ENCODE peak calls at places on chromosomes 3 and 15, in four cellular contexts. P, O, Y and A are unnamed samples.

GRCh38 chr3:59289836-59290235 is 240.0 kb upstream of the CFAP20DC start:
- DNase-seq in O (no peak), Y (no peak), P (no peak), A (no peak)

GRCh38 chr15:84826369-84826823 is 9.2 kb downstream of the ALPK3 start:
- DNase-seq in Y (no peak), P (peak; percentile 46), O (peak; percentile 47), A (peak; percentile 58)

GRCh38 chr3:12508316-12508715 is 24.0 kb downstream of the TSEN2 start:
- DNase-seq in Y (peak; percentile 100), P (no peak), O (no peak), A (no peak)

GRCh38 chr3:158672293-158673176 is at the start of gene LXN:
- DNase-seq in O (peak; percentile 87), P (peak; percentile 91), Y (peak; percentile 87), A (peak; percentile 87)

GRCh38 chr15:42547926-42548257 is 701 bp downstream of the LRRC57 start:
- DNase-seq in Y (peak; percentile 55), P (no peak), O (no peak), A (no peak)

GRCh38 chr15:94259863-94260262 is 28.5 kb downstream of the MCTP2 start:
- DNase-seq in Y (no peak), P (no peak), O (no peak), A (no peak)

GRCh38 chr15:33915571-33916407 is 52.5 kb upstream of the CHRM5 start:
- DNase-seq in P (peak; percentile 13), Y (no peak), O (no peak), A (no peak)

GRCh38 chr3:197516517-197516889 is 39.3 kb downstream of the BDH1 start:
- DNase-seq in Y (peak; percentile 94), P (no peak), O (no peak), A (no peak)

GRCh38 chr3:17908399-17909191 is 166.2 kb upstream of the TBC1D5 start:
- DNase-seq in Y (no peak), P (no peak), O (no peak), A (no peak)

GRCh38 chr3:35638640-35639250 is 580 bp upstream of the ARPP21 start:
- DNase-seq in P (no peak), Y (no peak), O (no peak), A (no peak)

DNA sequence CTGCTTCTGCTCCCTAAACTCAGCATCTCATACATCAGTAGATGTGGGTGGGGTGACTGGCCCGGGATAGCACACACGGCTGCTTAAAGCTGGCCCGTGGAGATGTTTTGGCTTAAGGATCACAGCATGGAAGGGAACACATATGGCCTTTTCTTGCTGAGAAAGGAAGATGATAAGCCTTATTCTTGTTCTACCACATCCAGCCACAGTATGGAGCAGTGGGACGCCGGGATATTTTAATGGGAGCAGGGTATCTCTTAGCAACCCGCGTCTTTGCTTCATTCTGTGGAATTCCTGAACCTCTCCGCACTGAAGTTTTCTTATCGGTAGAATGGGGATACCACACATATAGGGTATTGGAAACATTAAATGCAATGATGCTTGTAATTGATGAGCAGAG is 94.1 kb upstream of the PROK2 start:
- DNase-seq in P (no peak), O (no peak), Y (no peak), A (no peak)
- TF ChIP-seq CTCF in P (no peak), O (no peak), Y (no peak), A (no peak)

DNA sequence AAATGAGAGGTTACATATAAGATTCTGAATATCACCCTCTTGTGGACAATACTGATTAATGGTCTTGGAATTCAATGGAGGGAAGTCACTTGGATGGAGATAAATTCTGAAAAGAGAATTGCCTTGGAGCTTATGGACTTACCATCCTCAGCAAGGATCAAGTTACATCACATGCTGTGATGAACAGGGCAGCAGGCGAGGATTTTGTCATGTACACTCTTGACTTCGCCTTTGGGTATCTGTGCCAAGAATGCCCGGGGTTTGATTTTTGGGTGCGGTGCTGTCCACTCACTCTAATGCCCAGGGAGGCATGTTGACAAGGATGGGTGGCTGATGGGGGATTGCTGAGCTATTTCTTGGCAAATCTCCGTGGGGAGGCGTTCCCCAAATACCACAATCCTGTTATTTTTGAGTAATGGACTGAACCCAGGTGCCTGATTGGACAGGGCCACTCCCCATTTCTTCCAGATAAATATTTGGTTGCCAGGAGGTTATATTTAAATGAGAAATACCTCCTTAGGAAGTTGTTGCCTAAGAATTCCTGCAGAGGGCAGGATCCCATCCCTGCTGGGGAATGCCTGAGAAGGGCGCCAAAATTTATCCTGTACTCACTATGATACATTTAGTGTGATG is 96.3 kb downstream of the TPRG1 start:
- DNase-seq in P (no peak), O (no peak), Y (no peak), A (no peak)
- TF ChIP-seq CTCF in P (peak; percentile 6), O (no peak), Y (peak; percentile 9), A (no peak)

GRCh38 chr3:57755368-57756021 is 614 bp upstream of the SLMAP start:
- DNase-seq in O (peak; percentile 58), Y (peak; percentile 38), P (peak; percentile 68), A (peak; percentile 78)
- TF ChIP-seq CTCF in O (no peak), Y (no peak), P (peak; percentile 12), A (no peak)

GRCh38 chr15:49606594-49606993 is 14.0 kb downstream of the FAM227B start:
- DNase-seq in P (no peak), Y (peak; percentile 5), O (no peak), A (no peak)
- TF ChIP-seq CTCF in P (no peak), Y (no peak), O (no peak), A (no peak)

DNA sequence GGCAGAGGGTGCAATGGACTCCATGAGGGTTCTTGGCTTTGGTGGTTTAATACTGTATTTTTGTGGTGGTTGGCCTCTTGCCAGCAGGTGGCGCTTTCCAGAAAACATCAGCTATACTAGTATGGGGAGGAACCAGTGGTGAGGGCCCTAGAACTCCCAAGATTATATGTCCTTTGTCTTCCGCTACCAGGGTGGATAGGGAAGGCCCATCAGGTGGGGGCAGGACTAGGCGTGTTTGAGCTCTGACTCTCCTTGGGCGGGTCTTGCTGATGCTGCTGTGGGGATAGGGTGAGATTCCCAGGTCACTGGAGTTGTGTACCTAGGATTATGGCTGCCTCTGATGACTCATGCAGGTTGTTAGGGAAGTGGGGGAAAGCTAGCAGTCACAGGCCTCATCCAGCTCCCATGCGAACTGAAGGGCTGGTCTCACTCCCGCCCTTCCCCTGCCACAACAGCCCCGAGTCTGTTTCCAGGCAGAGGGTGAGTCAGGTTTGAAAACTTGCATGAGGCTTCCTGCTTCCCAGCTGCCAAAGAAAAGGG is 357.7 kb downstream of the OTOL1 start:
- DNase-seq in O (no peak), P (peak; percentile 45), Y (peak; percentile 70), A (peak; percentile 9)
- TF ChIP-seq CTCF in O (no peak), P (peak; percentile 41), Y (peak; percentile 13), A (peak; percentile 49)

DNA sequence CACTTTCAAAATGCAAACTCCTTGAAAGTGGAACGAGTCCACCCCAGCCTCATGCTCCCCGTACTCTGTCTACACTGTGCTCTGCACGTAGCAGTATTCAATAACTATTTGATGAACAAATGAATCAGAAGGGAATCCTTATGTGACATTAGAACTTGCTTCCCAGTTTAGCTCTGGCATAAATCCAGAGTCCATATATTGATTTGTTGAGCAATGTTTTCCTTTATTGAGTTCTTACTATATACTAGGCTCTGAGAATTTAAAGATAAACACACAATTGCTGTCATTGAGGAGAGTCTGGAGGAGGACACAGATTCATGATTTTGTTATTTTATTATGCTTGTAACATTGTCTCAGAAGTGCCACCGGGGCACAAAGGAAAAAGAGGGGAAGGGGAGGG is 71.0 kb upstream of the GATM start:
- DNase-seq in P (no peak), O (no peak), Y (no peak), A (no peak)
- TF ChIP-seq CTCF in P (no peak), O (no peak), Y (no peak), A (no peak)

GRCh38 chr3:10115326-10116137 is at the start of gene BRK1:
- DNase-seq in P (peak; percentile 98), Y (peak; percentile 97), O (peak; percentile 98), A (peak; percentile 99)

GRCh38 chr3:10119376-10119775 is 3.9 kb downstream of the BRK1 start:
- DNase-seq in Y (no peak), O (no peak), P (no peak), A (no peak)

GRCh38 chr3:10121064-10121463 is 5.6 kb downstream of the BRK1 start:
- DNase-seq in Y (no peak), P (no peak), O (no peak), A (no peak)

GRCh38 chr3:10116928-10117327 is 1.5 kb downstream of the BRK1 start:
- DNase-seq in P (no peak), Y (no peak), O (no peak), A (no peak)

DNA sequence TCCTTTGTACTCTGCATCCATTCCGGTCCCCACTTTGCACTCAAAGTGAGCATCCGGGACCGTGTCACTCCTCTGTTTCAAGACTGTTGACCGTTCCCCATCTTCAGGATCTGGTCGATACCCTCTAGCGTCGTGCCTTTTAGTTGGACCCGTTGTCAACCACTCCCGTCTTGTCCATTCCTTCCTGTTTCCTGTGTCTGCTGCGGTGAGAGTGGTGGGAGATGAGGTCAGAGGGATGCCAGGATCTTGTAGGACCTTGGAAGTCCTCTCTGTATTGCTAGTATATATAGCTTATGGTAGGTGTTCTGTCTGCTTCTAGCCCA is 624 bp downstream of the BRK1 start:
- DNase-seq in Y (peak; percentile 54), P (no peak), O (no peak), A (peak; percentile 25)
- TF ChIP-seq CTCF in Y (no peak), P (no peak), O (no peak), A (no peak)

DNA sequence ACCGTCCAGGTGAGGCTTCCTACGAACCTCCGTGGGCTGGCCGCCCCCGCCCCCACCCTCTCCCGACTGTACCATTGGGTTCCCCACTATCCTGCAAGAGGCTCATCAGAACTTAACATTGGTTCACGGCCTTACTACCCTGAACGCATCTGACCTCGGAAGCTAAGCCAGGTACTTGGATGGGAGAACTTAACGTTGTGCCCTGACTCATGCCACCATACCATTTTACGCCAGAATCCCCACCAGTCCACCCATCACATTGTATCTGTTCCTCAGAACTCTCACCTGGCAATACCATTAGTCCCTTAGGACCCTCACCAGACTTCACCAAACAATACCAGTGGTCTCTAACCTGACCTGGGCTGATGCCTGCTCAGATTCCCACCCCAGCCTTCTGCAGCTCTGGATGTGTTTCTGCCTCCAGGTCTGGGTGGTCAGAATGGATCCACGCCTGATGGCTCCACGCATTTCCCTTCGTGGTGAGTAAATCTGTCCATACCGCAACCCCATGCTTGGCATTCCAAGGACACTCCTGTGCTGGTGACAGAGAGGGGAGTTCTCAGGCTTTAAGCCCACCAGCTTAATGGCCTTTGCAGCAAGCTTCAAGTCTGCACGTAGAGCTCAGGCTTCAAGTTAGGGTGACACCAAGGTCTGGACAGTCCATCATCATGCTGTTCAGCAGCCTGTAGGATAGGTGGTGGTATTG is 562 bp downstream of the TCTA start:
- DNase-seq in Y (no peak), P (no peak), O (no peak), A (no peak)
- TF ChIP-seq CTCF in Y (no peak), P (no peak), O (no peak), A (no peak)

GRCh38 chr3:188362405-188362831 is 208.5 kb downstream of the LPP start:
- DNase-seq in P (no peak), Y (peak; percentile 69), O (no peak), A (no peak)
- TF ChIP-seq CTCF in P (no peak), Y (peak; percentile 12), O (no peak), A (no peak)